ENCODE peak calls at places on chromosomes 2 and 18, in four cellular contexts. K is MM.1S, W is breast epithelium, Y is SK-N-SH. P is an unnamed sample.
A peak's percentile ranks its signal among the peaks of the same experiment; 100 is the strongest.

GRCh38 chr2:203650860-203651613 is 55.4 kb upstream of the CD28 start:
- DNase-seq in K (peak; percentile 77), W (no peak), Y (peak; percentile 76), P (peak; percentile 80)

GRCh38 chr2:151052850-151053660 is 208.6 kb downstream of the RBM43 start:
- DNase-seq in K (no peak), W (no peak), Y (no peak), P (no peak)

GRCh38 chr2:59032469-59032868 is 791.3 kb upstream of the FANCL start:
- DNase-seq in K (no peak), W (no peak), Y (no peak), P (no peak)

GRCh38 chr2:9690252-9690651 is 59.5 kb upstream of the YWHAQ start:
- DNase-seq in K (no peak), W (no peak), Y (no peak), P (no peak)

GRCh38 chr2:61671561-61672315 is 133.6 kb upstream of the XPO1 start:
- DNase-seq in K (no peak), W (no peak), Y (no peak), P (no peak)

GRCh38 chr18:22432672-22433137 is 15.0 kb upstream of the CTAGE1 start:
- DNase-seq in K (no peak), W (no peak), Y (no peak), P (peak; percentile 97)

GRCh38 chr18:32091724-32092421 is at the start of gene RNF138:
- DNase-seq in K (peak; percentile 89), W (peak; percentile 85), Y (peak; percentile 89), P (peak; percentile 89)

GRCh38 chr2:223868005-223868404 is 30.6 kb upstream of the AP1S3 start:
- DNase-seq in K (peak; percentile 90), W (no peak), Y (no peak), P (no peak)

GRCh38 chr2:181393472-181393871 is 63.7 kb upstream of the ITGA4 start:
- DNase-seq in K (peak; percentile 27), W (no peak), Y (peak; percentile 26), P (no peak)

GRCh38 chr2:222480497-222480896 is 56.2 kb downstream of the SGPP2 start:
- DNase-seq in K (no peak), W (no peak), Y (no peak), P (peak; percentile 11)

GRCh38 chr2:9336209-9336533 is 87.2 kb downstream of the ITGB1BP1 start:
- DNase-seq in K (no peak), W (no peak), Y (peak; percentile 72), P (peak; percentile 43)

GRCh38 chr2:55134316-55134706 is 84.1 kb upstream of the RTN4 start:
- DNase-seq in K (no peak), W (no peak), Y (no peak), P (no peak)

GRCh38 chr2:205366336-205367060 is 315.8 kb upstream of the NRP2 start:
- DNase-seq in K (no peak), W (no peak), Y (no peak), P (peak; percentile 30)

GRCh38 chr2:219186754-219187456 is 8.8 kb downstream of the RETREG2 start:
- DNase-seq in K (no peak), W (no peak), Y (no peak), P (no peak)

GRCh38 chr18:78794031-78794430 is 185.6 kb upstream of the SALL3 start:
- DNase-seq in K (no peak), W (no peak), Y (no peak), P (no peak)

GRCh38 chr2:88081924-88082609 is 14.4 kb downstream of the SMYD1 start:
- DNase-seq in K (no peak), W (no peak), Y (no peak), P (peak; percentile 62)

GRCh38 chr18:24942144-24942543 is 409.8 kb downstream of the ZNF521 start:
- DNase-seq in K (no peak), W (no peak), Y (no peak), P (no peak)

GRCh38 chr2:166572958-166573357 is 78.9 kb upstream of the SCN7A start:
- DNase-seq in K (no peak), W (no peak), Y (no peak), P (no peak)
- H3K4me1 ChIP-seq in K (no peaks in the 10 kb centered on the region), W (no peaks in the 10 kb centered on the region), Y (peaks cover 11% of the 10 kb centered on the region), P (peaks cover 8% of the 10 kb centered on the region)

GRCh38 chr2:64922482-64923384 is 66.5 kb upstream of the SLC1A4 start:
- DNase-seq in K (no peak), W (no peak), Y (no peak), P (no peak)
- H3K27ac ChIP-seq in K (peak overlapping the region; percentile 38), W (no peak overlapping the region), Y (no peak overlapping the region), P (no peak overlapping the region)

GRCh38 chr2:217857624-217858506 is 144.9 kb downstream of the TNS1 start:
- DNase-seq in K (no peak), W (no peak), Y (peak; percentile 49), P (no peak)
- H3K4me3 ChIP-seq in K (no peak overlapping the region), W (peak overlapping the region; percentile 18), Y (no peak overlapping the region), P (peak overlapping the region; percentile 19)

GRCh38 chr18:37529863-37530262 is 35.7 kb downstream of the CELF4 start:
- DNase-seq in K (no peak), W (no peak), Y (no peak), P (peak; percentile 49)
- H3K4me1 ChIP-seq in K (no peaks in the 10 kb centered on the region), W (no peaks in the 10 kb centered on the region), Y (no peaks in the 10 kb centered on the region), P (no peaks in the 10 kb centered on the region)

GRCh38 chr2:171909261-171909660 is 13.0 kb upstream of the HAT1 start:
- DNase-seq in K (no peak), W (no peak), Y (no peak), P (no peak)
- H3K27ac ChIP-seq in K (no peak overlapping the region), W (no peak overlapping the region), Y (no peak overlapping the region), P (no peak overlapping the region)

DNA sequence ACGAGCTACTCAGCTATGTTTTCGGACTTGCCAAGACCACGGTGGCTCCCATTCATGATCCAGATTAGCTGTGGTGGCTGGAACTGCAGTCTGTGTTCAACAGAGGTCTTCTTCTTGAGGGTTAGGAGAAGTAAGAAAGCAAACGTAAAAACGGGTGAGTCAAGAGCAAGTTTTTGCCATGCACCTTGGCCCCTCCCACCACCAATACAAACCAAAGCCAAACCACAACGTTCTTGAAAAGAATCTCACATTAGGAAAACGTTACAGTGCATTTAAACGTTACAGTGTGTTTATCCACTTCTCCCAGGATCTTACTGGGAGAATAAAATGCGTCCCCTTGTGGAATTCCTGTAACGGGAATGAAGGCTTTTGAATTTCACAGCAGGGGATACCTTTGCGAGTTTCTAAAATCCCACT is 725 bp downstream of the FBXO48 start:
- DNase-seq in K (peak; percentile 76), W (no peak), Y (no peak), P (peak; percentile 71)
- H3K4me3 ChIP-seq in K (peak overlapping the region; percentile 87), W (peak overlapping the region; percentile 75), Y (peak overlapping the region; percentile 85), P (peak overlapping the region; percentile 68)

GRCh38 chr2:106189764-106190468 is 4.2 kb downstream of the UXS1 start:
- DNase-seq in K (no peak), W (no peak), Y (no peak), P (no peak)
- H3K4me1 ChIP-seq in K (peaks cover 7% of the 10 kb centered on the region), W (peaks cover 7% of the 10 kb centered on the region), Y (no peaks in the 10 kb centered on the region), P (peaks cover 5% of the 10 kb centered on the region)

P was measured in cardiac muscle cell.